ENCODE peak calls at places on chromosome 18, in five cellular contexts. X, I, V, R and J are unnamed samples.

GRCh38 chr18:62829936-62830335 is 114.6 kb downstream of the PHLPP1 start:
- DNase-seq in V (no peak), X (no peak), R (no peak), I (no peak), J (no peak)

GRCh38 chr18:56593906-56594305 is 44.5 kb downstream of the TXNL1 start:
- DNase-seq in V (no peak), R (no peak), I (no peak), X (no peak), J (no peak)

GRCh38 chr18:44143054-44143453 is 537.6 kb upstream of the SETBP1 start:
- DNase-seq in X (no peak), R (no peak), I (no peak), V (no peak), J (peak; percentile 56)

GRCh38 chr18:60975419-60975818 is 357.8 kb upstream of the CDH20 start:
- DNase-seq in V (no peak), I (no peak), X (no peak), R (no peak), J (no peak)

GRCh38 chr18:79875531-79875919 is 75.9 kb downstream of the SLC66A2 start:
- DNase-seq in X (no peak), R (no peak), V (no peak), I (no peak), J (no peak)

GRCh38 chr18:34493566-34494358 is 216.3 kb upstream of the DTNA start:
- DNase-seq in X (peak; percentile 66), R (peak; percentile 32), V (no peak), I (peak; percentile 19), J (no peak)

GRCh38 chr18:27249933-27250332 is 64.8 kb upstream of the CHST9 start:
- DNase-seq in I (no peak), V (no peak), X (no peak), R (no peak), J (no peak)

GRCh38 chr18:14221689-14222088 is 89.5 kb upstream of the ZNF519 start:
- DNase-seq in V (no peak), I (no peak), X (no peak), R (peak; percentile 36), J (no peak)

GRCh38 chr18:35949903-35950627 is 22.4 kb upstream of the RMP24 start:
- DNase-seq in X (peak; percentile 57), V (peak; percentile 40), I (no peak), R (no peak), J (peak; percentile 14)

GRCh38 chr18:2792395-2792794 is 54.4 kb upstream of the EMILIN2 start:
- DNase-seq in V (no peak), R (no peak), X (no peak), I (no peak), J (no peak)

GRCh38 chr18:8029061-8029460 is 461.9 kb downstream of the PTPRM start:
- DNase-seq in X (no peak), I (no peak), V (no peak), R (no peak), J (no peak)

GRCh38 chr18:60883594-60883993 is 449.6 kb upstream of the CDH20 start:
- DNase-seq in I (no peak), V (no peak), R (no peak), X (no peak), J (no peak)

GRCh38 chr18:76364282-76365259 is 130.5 kb downstream of the ZNF516 start:
- DNase-seq in V (no peak), R (no peak), X (no peak), I (no peak), J (no peak)

GRCh38 chr18:76993573-76993972 is 139.0 kb downstream of the MBP start:
- DNase-seq in R (no peak), X (no peak), V (no peak), I (no peak), J (no peak)

GRCh38 chr18:73918816-73919215 is 228.8 kb downstream of the FBXO15 start:
- DNase-seq in X (no peak), R (no peak), I (no peak), V (no peak), J (no peak)

GRCh38 chr18:25457636-25458035 is 105.7 kb upstream of the ZNF521 start:
- DNase-seq in R (no peak), I (peak; percentile 64), V (no peak), X (no peak), J (no peak)

GRCh38 chr18:78682716-78683115 is 296.9 kb upstream of the SALL3 start:
- DNase-seq in I (no peak), V (no peak), X (no peak), R (no peak), J (no peak)

GRCh38 chr18:1270081-1270480 is 365.4 kb downstream of the ADCYAP1 start:
- DNase-seq in X (no peak), V (no peak), I (no peak), R (no peak), J (no peak)

GRCh38 chr18:42112657-42113420 is 157.8 kb downstream of the PIK3C3 start:
- DNase-seq in R (no peak), X (no peak), I (no peak), V (no peak), J (no peak)

GRCh38 chr18:13587001-13587400 is 139.4 kb downstream of the FAM210A start:
- DNase-seq in V (no peak), I (no peak), R (no peak), X (peak; percentile 68), J (no peak)

GRCh38 chr18:56576826-56577573 is 61.4 kb downstream of the TXNL1 start:
- DNase-seq in I (no peak), V (no peak), R (no peak), X (no peak), J (no peak)

GRCh38 chr18:26574958-26575864 is 26.9 kb upstream of the KCTD1 start:
- DNase-seq in V (no peak), R (peak; percentile 50), I (no peak), X (peak; percentile 39), J (no peak)

GRCh38 chr18:45837283-45838070 is 12.0 kb downstream of the SIGLEC15 start:
- DNase-seq in I (no peak), X (peak; percentile 38), V (peak; percentile 38), R (no peak), J (no peak)

GRCh38 chr18:62339106-62339988 is 14.2 kb downstream of the TNFRSF11A start:
- DNase-seq in X (no peak), I (no peak), R (no peak), V (peak; percentile 19), J (peak; percentile 34)

GRCh38 chr18:76446746-76447267 is 48.2 kb downstream of the ZNF516 start:
- DNase-seq in I (no peak), X (no peak), V (no peak), R (no peak), J (no peak)

GRCh38 chr18:5542393-5543035 is 1.3 kb downstream of the EPB41L3 start:
- DNase-seq in V (no peak), I (no peak), R (peak; percentile 50), X (no peak), J (no peak)

GRCh38 chr18:23143059-23143831 is 8.0 kb downstream of the CABLES1 start:
- DNase-seq in R (no peak), X (no peak), I (no peak), V (no peak), J (peak; percentile 45)